ENCODE peak calls at places on chromosomes 4 and X, in six cellular contexts. One of them, this sample, is unnamed.

GRCh38 chr4:85828295-85828910 is 353.5 kb downstream of the ARHGAP24 start:
- DNase-seq in HCT116: no peak
- DNase-seq in A549: no peak
- DNase-seq in AG10803: peak; percentile 56
- DNase-seq in heart right ventricle: no peak
- DNase-seq in left lung: no peak
- DNase-seq in this sample: no peak

GRCh38 chr4:159016527-159017137 is 86.2 kb upstream of the RAPGEF2 start:
- DNase-seq in HCT116: no peak
- DNase-seq in A549: no peak
- DNase-seq in AG10803: no peak
- DNase-seq in heart right ventricle: no peak
- DNase-seq in left lung: no peak
- DNase-seq in this sample: no peak

GRCh38 chr4:74161676-74162450 is 3.9 kb downstream of the MTHFD2L start:
- DNase-seq in HCT116: no peak
- DNase-seq in A549: no peak
- DNase-seq in AG10803: peak; percentile 54
- DNase-seq in heart right ventricle: no peak
- DNase-seq in left lung: no peak
- DNase-seq in this sample: no peak

GRCh38 chr4:26342328-26343040 is 21.7 kb downstream of the RBPJ start:
- DNase-seq in HCT116: peak; percentile 23
- DNase-seq in A549: peak; percentile 7
- DNase-seq in AG10803: peak; percentile 88
- DNase-seq in heart right ventricle: no peak
- DNase-seq in left lung: no peak
- DNase-seq in this sample: no peak

GRCh38 chrX:97490656-97491055 is 606.9 kb downstream of the RPA4 start:
- DNase-seq in HCT116: no peak
- DNase-seq in A549: no peak
- DNase-seq in AG10803: peak; percentile 30
- DNase-seq in heart right ventricle: no peak
- DNase-seq in left lung: no peak
- DNase-seq in this sample: no peak

GRCh38 chrX:111914398-111915092 is 38.6 kb downstream of the TRPC5OS start:
- DNase-seq in HCT116: no peak
- DNase-seq in A549: no peak
- DNase-seq in AG10803: peak; percentile 10
- DNase-seq in heart right ventricle: no peak
- DNase-seq in left lung: no peak
- DNase-seq in this sample: no peak

GRCh38 chr4:145170209-145170608 is 10.2 kb downstream of the OTUD4 start:
- DNase-seq in HCT116: no peak
- DNase-seq in A549: no peak
- DNase-seq in AG10803: no peak
- DNase-seq in heart right ventricle: no peak
- DNase-seq in left lung: no peak
- DNase-seq in this sample: no peak

GRCh38 chr4:96767815-96768480 is 928.1 kb downstream of the PDHA2 start:
- DNase-seq in HCT116: no peak
- DNase-seq in A549: no peak
- DNase-seq in AG10803: no peak
- DNase-seq in heart right ventricle: no peak
- DNase-seq in left lung: no peak
- DNase-seq in this sample: no peak

GRCh38 chrX:114976321-114976720 is 41.1 kb downstream of the IL13RA2 start:
- DNase-seq in HCT116: no peak
- DNase-seq in A549: no peak
- DNase-seq in AG10803: peak; percentile 62
- DNase-seq in heart right ventricle: no peak
- DNase-seq in left lung: no peak
- DNase-seq in this sample: peak; percentile 13

GRCh38 chr4:85707591-85707990 is 232.6 kb downstream of the ARHGAP24 start:
- DNase-seq in HCT116: no peak
- DNase-seq in A549: no peak
- DNase-seq in AG10803: no peak
- DNase-seq in heart right ventricle: no peak
- DNase-seq in left lung: no peak
- DNase-seq in this sample: no peak

GRCh38 chrX:3443186-3443585 is 96.7 kb upstream of the MXRA5 start:
- DNase-seq in HCT116: no peak
- DNase-seq in A549: no peak
- DNase-seq in AG10803: no peak
- DNase-seq in heart right ventricle: peak; percentile 3
- DNase-seq in left lung: no peak
- DNase-seq in this sample: no peak

GRCh38 chr4:109009909-109010308 is 247.1 kb upstream of the ETNPPL start:
- DNase-seq in HCT116: no peak
- DNase-seq in A549: no peak
- DNase-seq in AG10803: peak; percentile 81
- DNase-seq in heart right ventricle: no peak
- DNase-seq in left lung: no peak
- DNase-seq in this sample: peak; percentile 67

GRCh38 chr4:2338754-2339457 is 77.0 kb upstream of the MXD4 start:
- DNase-seq in HCT116: no peak
- DNase-seq in A549: no peak
- DNase-seq in AG10803: no peak
- DNase-seq in heart right ventricle: no peak
- DNase-seq in left lung: no peak
- DNase-seq in this sample: no peak

GRCh38 chr4:37453361-37454262 is 209.1 kb downstream of the NWD2 start:
- DNase-seq in HCT116: no peak
- DNase-seq in A549: peak; percentile 33
- DNase-seq in AG10803: no peak
- DNase-seq in heart right ventricle: peak; percentile 10
- DNase-seq in left lung: peak; percentile 59
- DNase-seq in this sample: no peak

GRCh38 chrX:108313662-108314061 is 124.6 kb downstream of the COL4A6 start:
- DNase-seq in HCT116: no peak
- DNase-seq in A549: peak; percentile 19
- DNase-seq in AG10803: no peak
- DNase-seq in heart right ventricle: no peak
- DNase-seq in left lung: no peak
- DNase-seq in this sample: no peak

GRCh38 chrX:139877710-139878414 is 55.0 kb downstream of the ATP11C start:
- DNase-seq in HCT116: no peak
- DNase-seq in A549: no peak
- DNase-seq in AG10803: no peak
- DNase-seq in heart right ventricle: no peak
- DNase-seq in left lung: no peak
- DNase-seq in this sample: no peak

GRCh38 chr4:139575072-139575471 is 19.1 kb upstream of the SETD7 start:
- DNase-seq in HCT116: no peak
- DNase-seq in A549: no peak
- DNase-seq in AG10803: no peak
- DNase-seq in heart right ventricle: no peak
- DNase-seq in left lung: no peak
- DNase-seq in this sample: no peak

GRCh38 chrX:66751136-66751782 is 112.4 kb upstream of the EDA2R start:
- DNase-seq in HCT116: no peak
- DNase-seq in A549: no peak
- DNase-seq in AG10803: no peak
- DNase-seq in heart right ventricle: no peak
- DNase-seq in left lung: no peak
- DNase-seq in this sample: no peak

GRCh38 chr4:139738846-139739613 is 73.4 kb downstream of the MGST2 start:
- DNase-seq in HCT116: no peak
- DNase-seq in A549: no peak
- DNase-seq in AG10803: peak; percentile 38
- DNase-seq in heart right ventricle: no peak
- DNase-seq in left lung: no peak
- DNase-seq in this sample: no peak

GRCh38 chrX:69506617-69507499 is 2.7 kb downstream of the NALF2 start:
- DNase-seq in HCT116: no peak
- DNase-seq in A549: no peak
- DNase-seq in AG10803: no peak
- DNase-seq in heart right ventricle: no peak
- DNase-seq in left lung: no peak
- DNase-seq in this sample: no peak

GRCh38 chrX:69503835-69504625 is at the start of gene NALF2:
- DNase-seq in HCT116: peak; percentile 37
- DNase-seq in A549: peak; percentile 41
- DNase-seq in AG10803: peak; percentile 11
- DNase-seq in heart right ventricle: peak; percentile 44
- DNase-seq in left lung: peak; percentile 46
- DNase-seq in this sample: no peak

GRCh38 chrX:69507500-69507789 is 3.3 kb downstream of the NALF2 start:
- DNase-seq in HCT116: no peak
- DNase-seq in A549: no peak
- DNase-seq in AG10803: no peak
- DNase-seq in heart right ventricle: no peak
- DNase-seq in left lung: no peak
- DNase-seq in this sample: no peak

GRCh38 chrX:69504626-69505612 is 793 bp downstream of the NALF2 start:
- DNase-seq in HCT116: no peak
- DNase-seq in A549: no peak
- DNase-seq in AG10803: no peak
- DNase-seq in heart right ventricle: no peak
- DNase-seq in left lung: no peak
- DNase-seq in this sample: no peak

GRCh38 chrX:69505772-69506616 is 1.9 kb downstream of the NALF2 start:
- DNase-seq in HCT116: no peak
- DNase-seq in A549: no peak
- DNase-seq in AG10803: no peak
- DNase-seq in heart right ventricle: no peak
- DNase-seq in left lung: no peak
- DNase-seq in this sample: no peak
- H3K4me3 ChIP-seq in HCT116: no peak overlapping the region
- H3K4me3 ChIP-seq in A549: no peak overlapping the region
- H3K4me3 ChIP-seq in AG10803: no peak overlapping the region
- H3K4me3 ChIP-seq in heart right ventricle: peak overlapping the region; percentile 56
- H3K4me3 ChIP-seq in left lung: no peak overlapping the region
- H3K4me3 ChIP-seq in this sample: no peak overlapping the region

GRCh38 chr4:153409924-153410501 is 56.1 kb upstream of the TMEM131L start:
- DNase-seq in HCT116: no peak
- DNase-seq in A549: no peak
- DNase-seq in AG10803: no peak
- DNase-seq in heart right ventricle: no peak
- DNase-seq in left lung: no peak
- DNase-seq in this sample: no peak

GRCh38 chr4:153418581-153418980 is 47.6 kb upstream of the TMEM131L start:
- DNase-seq in HCT116: no peak
- DNase-seq in A549: no peak
- DNase-seq in AG10803: peak; percentile 73
- DNase-seq in heart right ventricle: no peak
- DNase-seq in left lung: no peak
- DNase-seq in this sample: no peak

GRCh38 chr4:153418114-153418513 is 48.0 kb upstream of the TMEM131L start:
- DNase-seq in HCT116: no peak
- DNase-seq in A549: no peak
- DNase-seq in AG10803: peak; percentile 33
- DNase-seq in heart right ventricle: no peak
- DNase-seq in left lung: no peak
- DNase-seq in this sample: no peak

GRCh38 chr4:153409412-153409811 is 56.7 kb upstream of the TMEM131L start:
- DNase-seq in HCT116: no peak
- DNase-seq in A549: no peak
- DNase-seq in AG10803: peak; percentile 65
- DNase-seq in heart right ventricle: no peak
- DNase-seq in left lung: no peak
- DNase-seq in this sample: no peak

GRCh38 chr4:153413827-153414226 is 52.3 kb upstream of the TMEM131L start:
- DNase-seq in HCT116: no peak
- DNase-seq in A549: no peak
- DNase-seq in AG10803: no peak
- DNase-seq in heart right ventricle: no peak
- DNase-seq in left lung: no peak
- DNase-seq in this sample: no peak
- TF ChIP-seq CTCF in HCT116: no peak
- TF ChIP-seq CTCF in A549: no peak
- TF ChIP-seq CTCF in AG10803: no peak
- TF ChIP-seq CTCF in heart right ventricle: no peak
- TF ChIP-seq CTCF in left lung: no peak
- TF ChIP-seq CTCF in this sample: no peak

GRCh38 chr4:784401-785331 is 41.3 kb downstream of the CPLX1 start:
- DNase-seq in HCT116: no peak
- DNase-seq in A549: no peak
- DNase-seq in AG10803: no peak
- DNase-seq in heart right ventricle: no peak
- DNase-seq in left lung: no peak
- DNase-seq in this sample: no peak
- H3K4me3 ChIP-seq in HCT116: no peak overlapping the region
- H3K4me3 ChIP-seq in A549: no peak overlapping the region
- H3K4me3 ChIP-seq in AG10803: no peak overlapping the region
- H3K4me3 ChIP-seq in heart right ventricle: no peak overlapping the region
- H3K4me3 ChIP-seq in left lung: no peak overlapping the region
- H3K4me3 ChIP-seq in this sample: no peak overlapping the region

GRCh38 chrX:125436855-125437254 is 117.2 kb downstream of the TEX13C start:
- DNase-seq in HCT116: no peak
- DNase-seq in A549: no peak
- DNase-seq in AG10803: no peak
- DNase-seq in heart right ventricle: no peak
- DNase-seq in left lung: no peak
- DNase-seq in this sample: no peak
- TF ChIP-seq CTCF in HCT116: no peak
- TF ChIP-seq CTCF in A549: peak; percentile 8
- TF ChIP-seq CTCF in AG10803: no peak
- TF ChIP-seq CTCF in heart right ventricle: no peak
- TF ChIP-seq CTCF in left lung: no peak
- TF ChIP-seq CTCF in this sample: no peak

GRCh38 chr4:186037692-186038658 is 31.0 kb upstream of the TLR3 start:
- DNase-seq in HCT116: peak; percentile 79
- DNase-seq in A549: peak; percentile 26
- DNase-seq in AG10803: peak; percentile 83
- DNase-seq in heart right ventricle: peak; percentile 73
- DNase-seq in left lung: no peak
- DNase-seq in this sample: peak; percentile 48
- H3K4me3 ChIP-seq in HCT116: no peak overlapping the region
- H3K4me3 ChIP-seq in A549: no peak overlapping the region
- H3K4me3 ChIP-seq in AG10803: no peak overlapping the region
- H3K4me3 ChIP-seq in heart right ventricle: no peak overlapping the region
- H3K4me3 ChIP-seq in left lung: no peak overlapping the region
- H3K4me3 ChIP-seq in this sample: no peak overlapping the region

DNA sequence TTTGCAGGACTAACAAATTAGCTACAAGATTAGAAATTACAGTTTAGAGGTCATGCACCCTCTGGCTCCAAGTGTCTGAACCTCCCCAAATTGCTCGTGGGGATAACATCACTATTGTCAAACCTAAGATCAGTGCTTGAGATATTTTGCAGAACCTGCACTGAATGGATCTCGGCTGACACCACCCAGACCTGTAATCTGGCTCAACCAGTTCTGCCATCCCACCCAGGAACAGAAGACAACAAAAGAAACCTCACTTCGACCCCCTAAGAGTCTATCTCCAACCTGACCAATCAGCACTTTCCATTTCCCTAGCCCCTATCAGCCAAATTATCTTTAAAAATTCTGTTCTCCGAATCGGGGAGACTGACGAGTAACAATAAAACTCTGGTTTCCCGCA is 318.7 kb downstream of the NAP1L3 start:
- DNase-seq in HCT116: no peak
- DNase-seq in A549: no peak
- DNase-seq in AG10803: no peak
- DNase-seq in heart right ventricle: no peak
- DNase-seq in left lung: no peak
- DNase-seq in this sample: no peak
- TF ChIP-seq CTCF in HCT116: no peak
- TF ChIP-seq CTCF in A549: no peak
- TF ChIP-seq CTCF in AG10803: no peak
- TF ChIP-seq CTCF in heart right ventricle: no peak
- TF ChIP-seq CTCF in left lung: no peak
- TF ChIP-seq CTCF in this sample: no peak

This sample was measured in BJ.